ENCODE peak calls at places on chromosomes 5 and 9, in five cellular contexts. P is tibial artery, R is psoas muscle, F is astrocyte of the spinal cord, V is transverse colon. O is an unnamed sample.

GRCh38 chr5:135191084-135191826 is 157.2 kb upstream of the PITX1 start:
- DNase-seq in P (peak), R (peak), F (peak), V (peak), O (peak)

GRCh38 chr9:104091708-104092107 is 2.4 kb upstream of the SMC2 start:
- DNase-seq in P (peak), R (no peak), F (peak), V (peak), O (no peak)

GRCh38 chr5:113214606-113215323 is 220.0 kb downstream of the TSSK1B start:
- DNase-seq in P (no peak), R (no peak), F (no peak), V (no peak), O (no peak)

GRCh38 chr9:92179286-92180002 is 64.2 kb upstream of the SPTLC1 start:
- DNase-seq in P (no peak), R (no peak), F (no peak), V (no peak), O (no peak)

GRCh38 chr9:29656641-29657406 is 2083.5 kb upstream of the C9orf72 start:
- DNase-seq in P (no peak), R (no peak), F (no peak), V (no peak), O (no peak)

GRCh38 chr9:81620009-81620405 is 69.3 kb downstream of the TLE1 start:
- DNase-seq in P (no peak), R (no peak), F (no peak), V (no peak), O (no peak)

GRCh38 chr5:79794347-79794746 is 104.7 kb downstream of the CMYA5 start:
- DNase-seq in P (no peak), R (no peak), F (no peak), V (no peak), O (no peak)

GRCh38 chr9:130295431-130295830 is 29.9 kb downstream of the HMCN2 start:
- DNase-seq in P (no peak), R (no peak), F (no peak), V (no peak), O (no peak)

GRCh38 chr5:175809531-175810121 is 61.8 kb upstream of the CPLX2 start:
- DNase-seq in P (no peak), R (no peak), F (peak), V (no peak), O (peak)

GRCh38 chr9:12680341-12680740 is 12.8 kb upstream of the TYRP1 start:
- DNase-seq in P (no peak), R (no peak), F (peak), V (no peak), O (no peak)

GRCh38 chr9:135139366-135139965 is 52.0 kb downstream of the OLFM1 start:
- DNase-seq in P (no peak), R (no peak), F (no peak), V (no peak), O (no peak)

GRCh38 chr5:69509212-69509611 is 16.6 kb downstream of the OCLN start:
- DNase-seq in P (no peak), R (no peak), F (no peak), V (no peak), O (no peak)

GRCh38 chr5:172707285-172708182 is 63.5 kb downstream of the DUSP1 start:
- DNase-seq in P (no peak), R (peak), F (peak), V (no peak), O (no peak)

GRCh38 chr9:20508242-20508641 is 114.1 kb downstream of the MLLT3 start:
- DNase-seq in P (no peak), R (no peak), F (no peak), V (no peak), O (no peak)

GRCh38 chr9:19229725-19230355 is 653 bp upstream of the DENND4C start:
- DNase-seq in P (no peak), R (no peak), F (no peak), V (peak), O (peak)

GRCh38 chr5:181187500-181188213 is 17.3 kb downstream of the TRIM7 start:
- DNase-seq in P (peak), R (peak), F (peak), V (peak), O (no peak)

GRCh38 chr5:176747670-176748072 is 62.7 kb upstream of the UNC5A start:
- DNase-seq in P (no peak), R (no peak), F (no peak), V (no peak), O (no peak)

GRCh38 chr5:82879089-82879488 is 198.1 kb downstream of the TMEM167A start:
- DNase-seq in P (no peak), R (no peak), F (no peak), V (no peak), O (no peak)

GRCh38 chr5:103439007-103439406 is 123.6 kb downstream of the NUDT12 start:
- DNase-seq in P (no peak), R (no peak), F (no peak), V (no peak), O (no peak)

GRCh38 chr5:920321-920720 is 27.6 kb downstream of the TRIP13 start:
- DNase-seq in P (no peak), R (no peak), F (no peak), V (no peak), O (no peak)

GRCh38 chr9:68822596-68823165 is 117.6 kb downstream of the PIP5K1B start:
- DNase-seq in P (no peak), R (peak), F (no peak), V (peak), O (no peak)

GRCh38 chr9:109181284-109181683 is 14.2 kb upstream of the FRRS1L start:
- DNase-seq in P (no peak), R (no peak), F (no peak), V (no peak), O (no peak)

GRCh38 chr9:14051459-14051858 is 262.5 kb downstream of the NFIB start:
- DNase-seq in P (no peak), R (no peak), F (peak), V (no peak), O (no peak)

GRCh38 chr9:86732514-86732913 is 214.8 kb downstream of the GAS1 start:
- DNase-seq in P (peak), R (peak), F (peak), V (no peak), O (peak)